ENCODE peak calls at places on chromosomes 16 and 17, in five cellular contexts. Y is K562, N is GM12878, T is HepG2, D is H1. A is an unnamed sample.

GRCh38 chr16:8241408-8241807 is 348.9 kb downstream of the TMEM114 start:
- DNase-seq in Y (no peak), N (no peak), T (no peak), D (no peak), A (no peak)

GRCh38 chr17:66341462-66341861 is 39.0 kb downstream of the PRKCA start:
- DNase-seq in Y (no peak), N (no peak), T (peak), D (no peak), A (no peak)

GRCh38 chr16:483351-484075 is 44.0 kb upstream of the CAPN15 start:
- DNase-seq in Y (no peak), N (no peak), T (no peak), D (no peak), A (peak)

GRCh38 chr16:48201515-48202201 is 42.4 kb upstream of the LONP2 start:
- DNase-seq in Y (no peak), N (no peak), T (no peak), D (no peak), A (no peak)

GRCh38 chr17:82031885-82032627 is 578 bp downstream of the RAC3 start:
- DNase-seq in Y (peak), N (no peak), T (no peak), D (no peak), A (peak)

GRCh38 chr17:235831-236640 is 54.6 kb upstream of the DOC2B start:
- DNase-seq in Y (no peak), N (no peak), T (no peak), D (no peak), A (no peak)

GRCh38 chr17:42354956-42355843 is 33.0 kb downstream of the STAT3 start:
- DNase-seq in Y (no peak), N (no peak), T (no peak), D (no peak), A (no peak)

GRCh38 chr17:78252111-78252634 is 20.7 kb downstream of the TMEM235 start:
- DNase-seq in Y (no peak), N (no peak), T (no peak), D (no peak), A (no peak)

GRCh38 chr17:81426676-81427445 is 31.6 kb downstream of the BAHCC1 start:
- DNase-seq in Y (no peak), N (no peak), T (no peak), D (no peak), A (no peak)

GRCh38 chr17:43769426-43769825 is 9.4 kb downstream of the DUSP3 start:
- DNase-seq in Y (no peak), N (no peak), T (no peak), D (no peak), A (no peak)

GRCh38 chr17:17737938-17738894 is 57.0 kb downstream of the RAI1 start:
- DNase-seq in Y (no peak), N (no peak), T (no peak), D (no peak), A (peak)

GRCh38 chr17:410674-411401 is 58.2 kb upstream of the RPH3AL start:
- DNase-seq in Y (peak), N (no peak), T (no peak), D (no peak), A (peak)

GRCh38 chr17:76496464-76496863 is 4.8 kb downstream of the RHBDF2 start:
- DNase-seq in Y (no peak), N (no peak), T (no peak), D (no peak), A (no peak)

GRCh38 chr17:81135503-81136283 is 29.6 kb upstream of the PVALEF start:
- DNase-seq in Y (no peak), N (no peak), T (no peak), D (no peak), A (no peak)

GRCh38 chr17:50275279-50275678 is 1.0 kb downstream of the TMEM92 start:
- DNase-seq in Y (no peak), N (no peak), T (no peak), D (no peak), A (no peak)

GRCh38 chr16:77374384-77374783 is 60.5 kb downstream of the ADAMTS18 start:
- DNase-seq in Y (no peak), N (no peak), T (no peak), D (no peak), A (peak)

GRCh38 chr16:86821933-86822332 is 243.6 kb downstream of the FOXL1 start:
- DNase-seq in Y (no peak), N (no peak), T (no peak), D (no peak), A (no peak)

GRCh38 chr17:57954421-57955182 is 610 bp downstream of the CUEDC1 start:
- DNase-seq in Y (no peak), N (no peak), T (no peak), D (no peak), A (peak)

GRCh38 chr17:38538906-38539305 is 66.8 kb downstream of the SRCIN1 start:
- DNase-seq in Y (no peak), N (no peak), T (no peak), D (no peak), A (no peak)

GRCh38 chr17:79912552-79913330 is 73.5 kb upstream of the CBX4 start:
- DNase-seq in Y (no peak), N (no peak), T (no peak), D (no peak), A (peak)

GRCh38 chr17:28042657-28042720 is at the start of gene NLK:
- DNase-seq in Y (no peak), N (no peak), T (no peak), D (no peak), A (no peak)

GRCh38 chr17:80353718-80354275 is 61.2 kb upstream of the ENDOV start:
- DNase-seq in Y (no peak), N (no peak), T (no peak), D (no peak), A (no peak)

GRCh38 chr17:67993998-67994361 is 2.3 kb downstream of the C17orf58 start:
- DNase-seq in Y (peak), N (no peak), T (peak), D (no peak), A (peak)

GRCh38 chr17:50534222-50534978 is 1.9 kb downstream of the EPN3 start:
- DNase-seq in Y (peak), N (no peak), T (no peak), D (no peak), A (peak)

GRCh38 chr17:70642059-70642458 is 472.7 kb downstream of the KCNJ2 start:
- DNase-seq in Y (no peak), N (no peak), T (no peak), D (no peak), A (no peak)

DNA sequence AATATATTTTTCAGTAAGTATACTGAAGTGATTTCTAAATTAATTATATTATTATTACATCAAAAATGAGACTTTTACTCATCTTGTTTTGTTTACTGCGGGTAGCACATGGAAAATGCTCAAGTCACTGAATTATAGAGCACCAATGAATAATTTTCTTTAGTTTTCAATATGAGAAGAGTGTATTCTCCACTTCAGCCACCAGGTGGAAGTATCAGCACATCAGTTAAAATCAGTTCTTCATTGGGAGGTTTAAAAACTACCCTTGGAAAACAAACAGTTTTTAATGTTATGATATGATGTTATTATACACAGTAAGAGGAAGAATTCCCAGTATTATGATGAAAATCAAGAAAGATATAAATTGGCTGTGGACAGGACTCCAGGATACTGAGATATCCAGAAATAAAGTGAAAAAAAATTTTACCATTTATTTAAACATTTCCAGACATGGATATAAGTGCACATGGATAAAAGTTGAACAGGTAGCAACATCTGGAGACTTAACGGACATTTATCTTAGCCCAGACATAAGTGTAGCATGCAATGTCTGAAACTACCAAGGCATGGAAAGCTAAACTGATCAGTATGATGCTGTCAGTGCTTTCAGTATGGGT is 467.3 kb downstream of the KCNJ2 start:
- DNase-seq in Y (peak), N (no peak), T (peak), D (no peak), A (peak)
- TF ChIP-seq CREB1 in Y (no peak), N (no peak), T (no peak), D (no peak), A (no peak)

GRCh38 chr16:89765292-89765810 is 44.0 kb downstream of the ZNF276 start:
- DNase-seq in Y (no peak), N (no peak), T (no peak), D (no peak), A (no peak)
- H3K4me2 ChIP-seq in Y (no peak), N (peak), T (no peak), D (no peak), A (no peak)

GRCh38 chr16:13866073-13866472 is 53.9 kb upstream of the ERCC4 start:
- DNase-seq in Y (peak), N (no peak), T (peak), D (peak), A (peak)
- TF ChIP-seq CREB1 in Y (no peak), N (no peak), T (no peak), D (peak), A (no peak)

GRCh38 chr16:53281859-53282258 is 152.4 kb upstream of the RBL2 start:
- DNase-seq in Y (no peak), N (no peak), T (no peak), D (no peak), A (no peak)
- H3K4me2 ChIP-seq in Y (no peak), N (no peak), T (no peak), D (no peak), A (no peak)

GRCh38 chr16:68656771-68657170 is 11.7 kb downstream of the CDH3 start:
- DNase-seq in Y (no peak), N (no peak), T (no peak), D (no peak), A (no peak)
- TF ChIP-seq CREB1 in Y (no peak), N (no peak), T (no peak), D (no peak), A (no peak)

A was measured in GM23338.